ENCODE peak calls at places on chromosomes 13 and 19, in six cellular contexts. Z is stimulated activated CD4-positive, alpha-beta T cell treated with anti-CD3 and anti-CD28 coated beads, Interleukin-12 subunit alpha, Interleukin-12 subunit beta, amount 100 ng/mL, for 48 hours; N is stimulated activated CD8-positive, alpha-beta memory T cell treated with anti-CD3 and anti-CD28 coated beads, Interleukin-12 subunit alpha, Interleukin-12 subunit beta, amount 100 ng/mL, for 4 hours; L is CD4-positive, alpha-beta memory T cell; U is colonic mucosa; T is COR-L47. J is an unnamed sample.

GRCh38 chr19:46296722-46297431 is at the start of gene HIF3A:
- DNase-seq in T (no peak), L (no peak), N (no peak), Z (no peak), U (peak; percentile 74), J (peak; percentile 31)

GRCh38 chr13:99614465-99614885 is 113.2 kb downstream of the TM9SF2 start:
- DNase-seq in Z (no peak), N (no peak), U (no peak), L (peak; percentile 13), T (no peak), J (peak; percentile 38)

GRCh38 chr19:53795019-53795418 is 29.1 kb downstream of the NLRP12 start:
- DNase-seq in U (no peak), L (no peak), Z (no peak), N (no peak), T (no peak), J (no peak)

GRCh38 chr19:33797821-33798633 is 1.4 kb downstream of the KCTD15 start:
- DNase-seq in T (no peak), L (no peak), U (peak; percentile 84), Z (no peak), N (no peak), J (no peak)

GRCh38 chr13:46605824-46606554 is 53.0 kb downstream of the LRCH1 start:
- DNase-seq in T (no peak), L (no peak), Z (no peak), U (no peak), N (no peak), J (no peak)

GRCh38 chr19:49114630-49115363 is 627 bp downstream of the LIN7B start:
- DNase-seq in L (peak; percentile 32), N (peak; percentile 22), U (peak; percentile 69), Z (peak; percentile 37), T (no peak), J (no peak)

GRCh38 chr19:34308381-34309367 is 54.3 kb downstream of the GARRE1 start:
- DNase-seq in U (no peak), N (no peak), L (peak; percentile 76), Z (no peak), T (no peak), J (no peak)

GRCh38 chr19:1825909-1826556 is 14.0 kb upstream of the ATP8B3 start:
- DNase-seq in L (peak; percentile 70), U (peak; percentile 81), T (peak; percentile 70), Z (peak; percentile 68), N (peak; percentile 48), J (peak; percentile 47)

GRCh38 chr19:35748106-35749020 is at the start of gene LIN37:
- DNase-seq in U (peak; percentile 100), N (peak; percentile 95), Z (peak; percentile 97), L (peak; percentile 99), T (peak; percentile 98), J (peak; percentile 99)

GRCh38 chr13:44653261-44653660 is 77.1 kb upstream of the TSC22D1 start:
- DNase-seq in Z (no peak), U (no peak), T (no peak), L (no peak), N (no peak), J (peak; percentile 22)

GRCh38 chr13:112723771-112724170 is 33.9 kb downstream of the ATP11A start:
- DNase-seq in Z (no peak), U (no peak), L (no peak), N (no peak), T (no peak), J (no peak)

GRCh38 chr19:51735759-51736449 is 12.1 kb upstream of the HAS1 start:
- DNase-seq in L (no peak), T (no peak), N (no peak), Z (no peak), U (peak; percentile 19), J (no peak)

GRCh38 chr13:113836917-113837553 is 26.8 kb downstream of the GAS6 start:
- DNase-seq in N (no peak), L (no peak), T (peak; percentile 45), Z (no peak), U (peak; percentile 53), J (peak; percentile 84)

GRCh38 chr19:12833747-12834417 is 497 bp downstream of the RTBDN start:
- DNase-seq in Z (peak; percentile 34), N (peak; percentile 26), L (no peak), T (peak; percentile 57), U (peak; percentile 39), J (peak; percentile 7)

GRCh38 chr19:6161271-6161850 is 25.9 kb downstream of the ACSBG2 start:
- DNase-seq in N (no peak), U (peak; percentile 21), Z (peak; percentile 1), T (peak; percentile 12), L (peak; percentile 88), J (no peak)

GRCh38 chr13:49711218-49711863 is 20.1 kb upstream of the EBPL start:
- DNase-seq in L (no peak), U (no peak), T (no peak), Z (no peak), N (no peak), J (peak; percentile 92)

J was measured in HCEC 1CT.